ENCODE peak calls at places on chromosome 11, in eight cellular contexts. N is GM23338, I is Peyer's patch, T is tibial artery, D is A549, Q is ovary, O is right cardiac atrium, W is endothelial cell of umbilical vein. A is an unnamed sample.

GRCh38 chr11:16356751-16357365 is 512 bp upstream of the SOX6 start:
- DNase-seq in N (no peak), I (no peak), T (peak; percentile 38), D (no peak), Q (no peak), O (peak; percentile 52), W (no peak), A (no peak)

GRCh38 chr11:113192121-113192925 is 122.1 kb upstream of the TTC12 start:
- DNase-seq in N (no peak), I (no peak), T (no peak), D (no peak), Q (no peak), O (no peak), W (no peak), A (no peak)

GRCh38 chr11:130300567-130300966 is 14.2 kb downstream of the ZBTB44 start:
- DNase-seq in N (no peak), I (no peak), T (no peak), D (no peak), Q (no peak), O (no peak), W (no peak), A (no peak)

GRCh38 chr11:103633037-103633788 is 403.2 kb upstream of the DDI1 start:
- DNase-seq in N (peak; percentile 64), I (no peak), T (no peak), D (no peak), Q (no peak), O (no peak), W (peak; percentile 81), A (no peak)

GRCh38 chr11:25377466-25377865 is 880.6 kb downstream of the LUZP2 start:
- DNase-seq in N (no peak), I (no peak), T (no peak), D (no peak), Q (no peak), O (no peak), W (no peak), A (no peak)

GRCh38 chr11:104041792-104042191 is 5.4 kb downstream of the DDI1 start:
- DNase-seq in N (no peak), I (no peak), T (no peak), D (no peak), Q (no peak), O (no peak), W (no peak), A (no peak)

GRCh38 chr11:46741600-46742484 is 22.8 kb downstream of the F2 start:
- DNase-seq in N (no peak), I (no peak), T (no peak), D (no peak), Q (no peak), O (no peak), W (no peak), A (peak; percentile 72)

GRCh38 chr11:45264839-45265515 is 21.2 kb downstream of the SYT13 start:
- DNase-seq in N (no peak), I (no peak), T (no peak), D (peak; percentile 91), Q (no peak), O (no peak), W (peak; percentile 56), A (no peak)

GRCh38 chr11:3093281-3094191 is 36.3 kb upstream of the CARS1 start:
- DNase-seq in N (peak; percentile 67), I (no peak), T (no peak), D (no peak), Q (no peak), O (no peak), W (no peak), A (no peak)

GRCh38 chr11:3092603-3093141 is 35.4 kb upstream of the CARS1 start:
- DNase-seq in N (no peak), I (no peak), T (no peak), D (no peak), Q (no peak), O (no peak), W (no peak), A (no peak)

GRCh38 chr11:3094223-3094824 is 37.1 kb upstream of the CARS1 start:
- DNase-seq in N (no peak), I (no peak), T (no peak), D (no peak), Q (no peak), O (no peak), W (no peak), A (no peak)

GRCh38 chr11:3096909-3097395 is 39.7 kb upstream of the CARS1 start:
- DNase-seq in N (no peak), I (no peak), T (no peak), D (no peak), Q (no peak), O (no peak), W (no peak), A (no peak)

DNA sequence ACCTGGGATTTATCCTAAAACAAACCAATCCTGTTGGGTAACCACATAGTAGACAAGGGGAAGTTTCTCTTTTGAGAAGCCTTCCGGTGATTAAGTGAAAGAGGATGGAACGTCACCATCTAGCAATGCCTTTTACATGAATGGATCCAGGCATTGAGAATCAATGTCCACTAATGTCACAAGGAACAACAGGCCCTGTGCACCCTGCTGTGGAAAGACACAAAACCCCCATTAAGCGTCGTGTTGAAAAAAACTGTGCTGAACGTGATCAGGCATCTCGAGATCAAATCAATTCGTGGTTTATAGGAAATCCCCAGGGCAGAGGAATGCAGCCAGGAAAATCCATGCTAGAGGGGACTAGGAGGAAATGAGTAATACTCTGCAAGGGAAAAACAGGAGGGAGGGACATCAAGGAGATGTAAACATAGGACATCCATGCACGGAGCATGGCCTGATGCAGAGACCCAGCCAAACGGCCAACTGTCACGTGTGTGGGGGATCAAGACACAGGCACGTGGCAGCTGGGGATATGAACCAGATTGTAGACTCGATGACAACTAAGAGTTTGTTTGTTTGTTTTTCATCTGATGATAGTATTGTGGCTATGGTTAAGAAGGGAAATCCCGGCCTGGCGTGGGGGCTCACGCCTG is 38.6 kb upstream of the CARS1 start:
- DNase-seq in N (no peak), I (no peak), T (peak; percentile 52), D (peak; percentile 28), Q (no peak), O (peak; percentile 60), W (peak; percentile 98), A (no peak)
- H3K4me3 ChIP-seq in N (no peak overlapping the region), I (no peak overlapping the region), T (no peak overlapping the region), D (no peak overlapping the region), Q (no peak overlapping the region), O (no peak overlapping the region), W (no peak overlapping the region), A (no peak overlapping the region)

GRCh38 chr11:128727811-128728431 is 34.0 kb downstream of the FLI1 start:
- DNase-seq in N (no peak), I (no peak), T (no peak), D (no peak), Q (no peak), O (no peak), W (no peak), A (no peak)

GRCh38 chr11:128732471-128733277 is 38.8 kb downstream of the FLI1 start:
- DNase-seq in N (no peak), I (no peak), T (no peak), D (no peak), Q (no peak), O (no peak), W (no peak), A (no peak)

GRCh38 chr11:128728767-128729587 is 35.1 kb downstream of the FLI1 start:
- DNase-seq in N (no peak), I (no peak), T (no peak), D (no peak), Q (no peak), O (no peak), W (peak; percentile 88), A (no peak)

GRCh38 chr11:128733440-128734115 is 39.7 kb downstream of the FLI1 start:
- DNase-seq in N (peak; percentile 90), I (peak; percentile 61), T (no peak), D (no peak), Q (no peak), O (no peak), W (peak; percentile 37), A (no peak)

DNA sequence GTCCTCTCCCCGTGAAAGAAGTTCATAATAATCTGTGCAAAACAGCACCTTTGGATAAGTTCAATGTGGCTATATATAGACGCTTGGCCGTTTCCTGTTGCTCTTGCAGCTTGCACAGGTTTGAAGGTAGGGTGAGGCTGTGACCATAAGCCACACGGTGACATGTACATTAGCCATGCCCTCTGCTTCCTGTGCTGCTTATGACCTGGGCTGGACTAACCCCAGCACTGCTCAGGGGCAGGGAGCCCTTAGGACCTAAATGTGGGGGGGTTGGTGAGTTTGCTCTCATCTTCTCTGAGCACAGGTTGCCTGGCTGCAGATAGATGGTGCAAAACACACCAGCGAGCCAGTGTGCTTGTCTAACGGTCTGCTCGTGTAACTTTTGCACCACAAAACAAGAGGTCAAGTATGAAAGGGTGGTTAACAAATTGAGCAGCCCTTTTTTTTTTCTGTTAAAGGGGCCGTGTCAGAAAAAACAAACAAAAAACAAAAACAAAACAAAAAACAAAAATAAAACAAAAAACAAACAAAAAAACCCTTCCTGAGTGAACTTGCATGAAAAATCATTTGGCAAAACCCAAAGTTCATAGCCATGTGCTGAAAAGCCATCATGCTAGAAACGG is 37.3 kb downstream of the FLI1 start:
- DNase-seq in N (no peak), I (peak; percentile 70), T (no peak), D (no peak), Q (no peak), O (no peak), W (no peak), A (no peak)
- H3K4me1 ChIP-seq in N (peaks cover 46% of the 10 kb centered on the region), I (no peaks in the 10 kb centered on the region), T (peaks cover 4% of the 10 kb centered on the region), D (no peaks in the 10 kb centered on the region), Q (no peaks in the 10 kb centered on the region), O (peaks cover 29% of the 10 kb centered on the region), W (peaks cover 70% of the 10 kb centered on the region), A (peaks cover 8% of the 10 kb centered on the region)

GRCh38 chr11:60454212-60454611 is 1.4 kb upstream of the MS4A1 start:
- DNase-seq in N (no peak), I (no peak), T (no peak), D (no peak), Q (no peak), O (no peak), W (no peak), A (no peak)

GRCh38 chr11:60455531-60456042 is at the start of gene MS4A1:
- DNase-seq in N (no peak), I (peak; percentile 78), T (no peak), D (no peak), Q (no peak), O (no peak), W (no peak), A (no peak)

GRCh38 chr11:60459345-60459744 is 3.7 kb downstream of the MS4A1 start:
- DNase-seq in N (no peak), I (no peak), T (no peak), D (no peak), Q (no peak), O (no peak), W (no peak), A (no peak)

DNA sequence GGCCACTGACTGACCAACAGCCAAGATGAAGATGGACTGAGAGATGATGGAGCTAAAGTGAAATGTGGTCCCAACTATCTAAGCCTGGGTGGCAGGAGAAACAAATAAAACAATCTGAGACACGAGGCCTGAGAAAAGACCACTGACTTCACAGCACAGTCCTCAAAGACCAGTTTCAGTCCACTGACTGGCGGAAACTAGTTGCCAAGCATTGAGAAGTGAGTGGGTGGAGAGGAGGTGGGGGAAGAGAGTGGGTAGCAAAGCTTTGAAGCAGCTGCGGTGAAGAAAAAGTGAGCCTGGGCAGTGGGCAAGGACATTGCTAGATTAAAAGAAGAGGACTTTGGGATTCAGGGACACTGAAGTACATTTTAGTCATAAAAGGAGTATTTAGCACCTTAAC is 1.9 kb downstream of the MS4A1 start:
- DNase-seq in N (no peak), I (peak; percentile 70), T (no peak), D (no peak), Q (no peak), O (no peak), W (no peak), A (no peak)
- H3K4me3 ChIP-seq in N (no peak overlapping the region), I (no peak overlapping the region), T (no peak overlapping the region), D (no peak overlapping the region), Q (no peak overlapping the region), O (no peak overlapping the region), W (no peak overlapping the region), A (no peak overlapping the region)

GRCh38 chr11:57427692-57428082 is 766 bp upstream of the SLC43A3 start:
- DNase-seq in N (no peak), I (no peak), T (peak; percentile 92), D (no peak), Q (peak; percentile 81), O (peak; percentile 91), W (no peak), A (peak; percentile 27)
- H3K4me1 ChIP-seq in N (peaks cover 15% of the 10 kb centered on the region), I (no peaks in the 10 kb centered on the region), T (peaks cover 51% of the 10 kb centered on the region), D (peaks cover 31% of the 10 kb centered on the region), Q (peaks cover 23% of the 10 kb centered on the region), O (peaks cover 35% of the 10 kb centered on the region), W (peaks cover 33% of the 10 kb centered on the region), A (peaks cover 82% of the 10 kb centered on the region)

A was measured in thyroid gland.